ENCODE peak calls at places on chromosomes 2 and 18, in nine cellular contexts. N is endothelial cell; R is PC-9; V is NCI-H345; T is stimulated activated CD8-positive, alpha-beta memory T cell treated with anti-CD3 and anti-CD28 coated beads, Interleukin-12 subunit alpha, Interleukin-12 subunit beta, amount 100 ng/mL, for 4 hours; O is stimulated activated CD4-positive, alpha-beta T cell treated with anti-CD3 and anti-CD28 coated beads, Interleukin-4, amount 100 ng/mL, for 4 hours; J is AML-193; Q is T-helper 1 cell; C is adrenal gland. K is an unnamed sample.
A peak's percentile ranks its signal among the peaks of the same experiment; 100 is the strongest.

GRCh38 chr18:57819671-57820460 is 16.8 kb upstream of the ATP8B1 start:
- DNase-seq in Q (no peak), V (peak; percentile 61), N (peak; percentile 5), R (peak; percentile 96), T (no peak), J (no peak), O (no peak), C (peak; percentile 93), K (no peak)

GRCh38 chr2:85413592-85414421 is 3.6 kb upstream of the CAPG start:
- DNase-seq in T (peak; percentile 51), O (peak; percentile 42), J (peak; percentile 15), R (peak; percentile 61), N (peak; percentile 48), V (no peak), C (no peak), Q (no peak), K (peak; percentile 64)

GRCh38 chr2:54704688-54705605 is 18.5 kb upstream of the EML6 start:
- DNase-seq in J (peak; percentile 49), V (peak; percentile 65), N (no peak), C (no peak), T (no peak), Q (no peak), R (peak; percentile 52), O (no peak), K (no peak)

GRCh38 chr2:105865222-105865913 is 120.7 kb downstream of the NCK2 start:
- DNase-seq in J (no peak), R (no peak), Q (no peak), N (no peak), T (no peak), O (no peak), C (no peak), V (no peak), K (no peak)

GRCh38 chr2:216653931-216654365 is 20.7 kb downstream of the IGFBP2 start:
- DNase-seq in T (no peak), C (no peak), J (no peak), N (no peak), R (no peak), V (no peak), O (no peak), Q (no peak), K (no peak)

GRCh38 chr2:175815537-175815936 is 186.5 kb downstream of the LNPK start:
- DNase-seq in V (no peak), T (no peak), O (no peak), Q (no peak), C (no peak), N (no peak), J (no peak), R (no peak), K (no peak)

GRCh38 chr2:225002039-225002655 is 40.1 kb downstream of the DOCK10 start:
- DNase-seq in J (peak; percentile 50), N (peak; percentile 52), C (peak; percentile 78), R (no peak), V (peak; percentile 60), O (peak; percentile 60), T (peak; percentile 30), Q (peak; percentile 65), K (no peak)

GRCh38 chr2:120991401-120991800 is 255.7 kb downstream of the GLI2 start:
- DNase-seq in O (no peak), J (no peak), C (peak; percentile 44), V (no peak), Q (no peak), R (no peak), N (no peak), T (no peak), K (no peak)

GRCh38 chr2:127183771-127184170 is 36.3 kb downstream of the CYP27C1 start:
- DNase-seq in T (no peak), O (no peak), R (no peak), Q (no peak), N (no peak), C (no peak), V (no peak), J (no peak), K (no peak)

GRCh38 chr2:148814143-148814852 is 60.7 kb upstream of the KIF5C start:
- DNase-seq in N (no peak), C (no peak), O (no peak), J (no peak), R (peak; percentile 86), T (no peak), Q (no peak), V (no peak), K (no peak)

GRCh38 chr2:234701421-234701820 is 204.5 kb upstream of the ARL4C start:
- DNase-seq in R (peak; percentile 25), C (no peak), T (no peak), N (no peak), J (no peak), Q (no peak), O (no peak), V (no peak), K (no peak)

GRCh38 chr2:158670292-158670691 is 124.8 kb upstream of the DAPL1 start:
- DNase-seq in O (no peak), V (no peak), T (no peak), Q (no peak), N (no peak), J (no peak), R (no peak), C (no peak), K (no peak)

GRCh38 chr2:237695201-237695780 is 67.9 kb downstream of the LRRFIP1 start:
- DNase-seq in T (no peak), R (peak; percentile 97), O (no peak), N (no peak), Q (peak; percentile 41), C (no peak), V (no peak), J (peak; percentile 82), K (no peak)

GRCh38 chr2:156065912-156066311 is 266.6 kb downstream of the NR4A2 start:
- DNase-seq in C (no peak), V (no peak), J (no peak), Q (no peak), R (no peak), N (no peak), O (no peak), T (no peak), K (no peak)

GRCh38 chr18:80154293-80154692 is 45.2 kb downstream of the ADNP2 start:
- DNase-seq in J (peak; percentile 24), R (no peak), Q (no peak), O (no peak), T (no peak), C (no peak), V (no peak), N (peak; percentile 28), K (no peak)

GRCh38 chr18:49279487-49279886 is 181.0 kb downstream of the DYM start:
- DNase-seq in T (no peak), R (no peak), O (no peak), C (no peak), J (no peak), V (no peak), N (no peak), Q (no peak), K (no peak)

GRCh38 chr18:76835380-76835779 is 13.0 kb downstream of the ZNF236 start:
- DNase-seq in N (no peak), O (no peak), J (no peak), T (no peak), Q (no peak), R (peak; percentile 46), C (no peak), V (no peak), K (no peak)

K was measured in activated B cell treated with CpG ODN at 0.5 μM for 24 hours.